ENCODE peak calls at places on chromosome 5, in nine cellular contexts. K, S, T, P, X, J, R, U and N are unnamed samples. For H3K36me3, the result is how much of the 10 kb centered on the place peaks cover.

GRCh38 chr5:136058031-136058971 is 29.5 kb downstream of the TGFBI start:
- DNase-seq in K (peak), S (peak), T (peak), P (peak), X (peak), J (peak), R (peak), U (peak), N (no peak)

GRCh38 chr5:165495829-165496380 is 1990.5 kb downstream of the MAT2B start:
- DNase-seq in K (no peak), S (no peak), T (no peak), P (no peak), X (no peak), J (no peak), R (no peak), U (no peak), N (no peak)

GRCh38 chr5:133658327-133658726 is 46.0 kb upstream of the FSTL4 start:
- DNase-seq in K (no peak), S (no peak), T (no peak), P (no peak), X (no peak), J (no peak), R (no peak), U (no peak), N (no peak)

GRCh38 chr5:143657814-143658395 is 154.1 kb upstream of the HMHB1 start:
- DNase-seq in K (no peak), S (no peak), T (no peak), P (no peak), X (no peak), J (no peak), R (no peak), U (no peak), N (no peak)

GRCh38 chr5:115639377-115639776 is 13.5 kb upstream of the TMED7 start:
- DNase-seq in K (no peak), S (no peak), T (peak), P (no peak), X (no peak), J (no peak), R (no peak), U (no peak), N (no peak)

GRCh38 chr5:96053063-96053735 is 91.5 kb upstream of the ELL2 start:
- DNase-seq in K (no peak), S (no peak), T (no peak), P (no peak), X (no peak), J (no peak), R (no peak), U (no peak), N (no peak)

GRCh38 chr5:132773601-132774355 is 3.3 kb downstream of the SEPTIN8 start:
- DNase-seq in K (no peak), S (no peak), T (no peak), P (no peak), X (no peak), J (no peak), R (no peak), U (peak), N (no peak)

GRCh38 chr5:35926389-35927051 is 11.9 kb downstream of the CAPSL start:
- DNase-seq in K (no peak), S (peak), T (peak), P (no peak), X (peak), J (peak), R (no peak), U (peak), N (no peak)

GRCh38 chr5:149135536-149136201 is 5.6 kb upstream of the ABLIM3 start:
- DNase-seq in K (no peak), S (no peak), T (peak), P (no peak), X (no peak), J (peak), R (no peak), U (no peak), N (peak)

GRCh38 chr5:117533792-117534191 is 959.2 kb upstream of the SEMA6A start:
- DNase-seq in K (no peak), S (no peak), T (no peak), P (no peak), X (no peak), J (no peak), R (no peak), U (no peak), N (no peak)

GRCh38 chr5:39283231-39283818 is 64.0 kb upstream of the FYB1 start:
- DNase-seq in K (no peak), S (peak), T (peak), P (no peak), X (peak), J (peak), R (no peak), U (peak), N (no peak)

GRCh38 chr5:42951847-42952411 is 88.2 kb downstream of the ANXA2R start:
- DNase-seq in K (no peak), S (no peak), T (no peak), P (no peak), X (peak), J (no peak), R (no peak), U (peak), N (no peak)

GRCh38 chr5:40826778-40827478 is 8.1 kb downstream of the RPL37 start:
- DNase-seq in K (no peak), S (no peak), T (no peak), P (no peak), X (no peak), J (no peak), R (no peak), U (no peak), N (no peak)

GRCh38 chr5:40736103-40736875 is 19.5 kb downstream of the TTC33 start:
- DNase-seq in K (no peak), S (no peak), T (peak), P (no peak), X (no peak), J (peak), R (no peak), U (no peak), N (no peak)

GRCh38 chr5:134114886-134115805 is 665 bp downstream of the TCF7 start:
- DNase-seq in K (no peak), S (peak), T (peak), P (no peak), X (no peak), J (no peak), R (no peak), U (peak), N (no peak)

GRCh38 chr5:164188733-164189148 is 683.3 kb downstream of the MAT2B start:
- DNase-seq in K (no peak), S (no peak), T (no peak), P (no peak), X (no peak), J (no peak), R (no peak), U (no peak), N (no peak)

GRCh38 chr5:96633820-96634219 is 28.4 kb upstream of the CAST start:
- DNase-seq in K (no peak), S (no peak), T (no peak), P (no peak), X (no peak), J (no peak), R (no peak), U (no peak), N (no peak)

GRCh38 chr5:146068977-146069779 is 36.2 kb downstream of the PLAC8L1 start:
- DNase-seq in K (no peak), S (no peak), T (no peak), P (no peak), X (no peak), J (no peak), R (no peak), U (no peak), N (no peak)

GRCh38 chr5:136781464-136781863 is 416.1 kb upstream of the TRPC7 start:
- DNase-seq in K (no peak), S (no peak), T (no peak), P (no peak), X (no peak), J (no peak), R (no peak), U (no peak), N (no peak)

GRCh38 chr5:108421713-108422112 is 39.8 kb upstream of the FBXL17 start:
- DNase-seq in K (no peak), S (no peak), T (no peak), P (no peak), X (no peak), J (peak), R (no peak), U (no peak), N (no peak)

GRCh38 chr5:115424030-115424429 is 120.5 kb downstream of the FEM1C start:
- DNase-seq in K (no peak), S (no peak), T (no peak), P (no peak), X (no peak), J (no peak), R (no peak), U (no peak), N (no peak)

GRCh38 chr5:10975915-10976314 is 214.9 kb upstream of the DAP start:
- DNase-seq in K (no peak), S (no peak), T (no peak), P (no peak), X (no peak), J (no peak), R (no peak), U (no peak), N (no peak)

GRCh38 chr5:146079695-146080361 is 25.5 kb downstream of the PLAC8L1 start:
- DNase-seq in K (no peak), S (no peak), T (no peak), P (no peak), X (no peak), J (peak), R (no peak), U (no peak), N (no peak)

GRCh38 chr5:89265511-89266169 is 382.7 kb upstream of the MEF2C start:
- DNase-seq in K (no peak), S (no peak), T (no peak), P (no peak), X (no peak), J (peak), R (no peak), U (no peak), N (no peak)

GRCh38 chr5:64299805-64300204 is 134.2 kb downstream of the RNF180 start:
- DNase-seq in K (no peak), S (no peak), T (no peak), P (no peak), X (no peak), J (peak), R (no peak), U (no peak), N (no peak)

GRCh38 chr5:34898258-34898895 is 16.9 kb downstream of the RAD1 start:
- DNase-seq in K (peak), S (peak), T (peak), P (peak), X (peak), J (peak), R (peak), U (peak), N (peak)

GRCh38 chr5:82640901-82641300 is 362.7 kb upstream of the RPS23 start:
- DNase-seq in K (no peak), S (no peak), T (no peak), P (no peak), X (no peak), J (no peak), R (no peak), U (no peak), N (no peak)

GRCh38 chr5:160506006-160507004 is 84.7 kb downstream of the PTTG1 start:
- DNase-seq in K (no peak), S (no peak), T (peak), P (peak), X (no peak), J (no peak), R (no peak), U (peak), N (no peak)

GRCh38 chr5:32030686-32031478 is 143.2 kb downstream of the GOLPH3 start:
- DNase-seq in K (no peak), S (no peak), T (no peak), P (no peak), X (no peak), J (no peak), R (no peak), U (no peak), N (no peak)

GRCh38 chr5:169098331-169099121 is 202.4 kb downstream of the SLIT3 start:
- DNase-seq in K (no peak), S (no peak), T (no peak), P (no peak), X (no peak), J (no peak), R (no peak), U (no peak), N (no peak)

GRCh38 chr5:106415541-106415940 is 1255.2 kb downstream of the EFNA5 start:
- DNase-seq in K (no peak), S (no peak), T (no peak), P (no peak), X (no peak), J (peak), R (no peak), U (no peak), N (no peak)

GRCh38 chr5:129172561-129172960 is 78.0 kb downstream of the ISOC1 start:
- DNase-seq in K (no peak), S (no peak), T (no peak), P (no peak), X (no peak), J (no peak), R (no peak), U (no peak), N (no peak)

GRCh38 chr5:73783823-73784222 is 157.8 kb downstream of the ARHGEF28 start:
- DNase-seq in K (no peak), S (no peak), T (no peak), P (no peak), X (no peak), J (peak), R (no peak), U (no peak), N (no peak)

GRCh38 chr5:171258737-171259405 is 50.2 kb upstream of the TLX3 start:
- DNase-seq in K (no peak), S (no peak), T (no peak), P (no peak), X (no peak), J (no peak), R (no peak), U (no peak), N (no peak)

GRCh38 chr5:55073211-55073610 is 29.2 kb upstream of the GZMA start:
- DNase-seq in K (no peak), S (no peak), T (no peak), P (no peak), X (no peak), J (no peak), R (no peak), U (no peak), N (no peak)

GRCh38 chr5:170907758-170908157 is 45.9 kb downstream of the RANBP17 start:
- DNase-seq in K (no peak), S (no peak), T (no peak), P (no peak), X (no peak), J (peak), R (no peak), U (no peak), N (no peak)

GRCh38 chr5:41925555-41925946 is 470 bp downstream of the FBXO4 start:
- DNase-seq in K (no peak), S (no peak), T (peak), P (peak), X (peak), J (peak), R (no peak), U (peak), N (peak)

GRCh38 chr5:15579193-15579990 is 79.4 kb downstream of the FBXL7 start:
- DNase-seq in K (no peak), S (no peak), T (no peak), P (no peak), X (no peak), J (no peak), R (no peak), U (no peak), N (no peak)

GRCh38 chr5:73892806-73893205 is 266.8 kb downstream of the ARHGEF28 start:
- DNase-seq in K (no peak), S (no peak), T (no peak), P (no peak), X (no peak), J (peak), R (no peak), U (no peak), N (no peak)

GRCh38 chr5:98517967-98518366 is 255.5 kb upstream of the RGMB start:
- DNase-seq in K (no peak), S (no peak), T (no peak), P (no peak), X (no peak), J (no peak), R (no peak), U (no peak), N (no peak)

GRCh38 chr5:140178482-140179116 is 3.6 kb downstream of the CYSTM1 start:
- DNase-seq in K (no peak), S (no peak), T (no peak), P (no peak), X (no peak), J (no peak), R (no peak), U (no peak), N (no peak)

GRCh38 chr5:140176028-140176382 is 1.0 kb downstream of the CYSTM1 start:
- DNase-seq in K (no peak), S (no peak), T (no peak), P (no peak), X (no peak), J (no peak), R (no peak), U (no peak), N (no peak)

GRCh38 chr5:140175367-140176027 is 509 bp downstream of the CYSTM1 start:
- DNase-seq in K (peak), S (peak), T (peak), P (peak), X (peak), J (peak), R (peak), U (peak), N (peak)

GRCh38 chr5:140181002-140181483 is 6.1 kb downstream of the CYSTM1 start:
- DNase-seq in K (no peak), S (no peak), T (no peak), P (no peak), X (peak), J (no peak), R (no peak), U (peak), N (no peak)

GRCh38 chr5:140178082-140178410 is 3.1 kb downstream of the CYSTM1 start:
- DNase-seq in K (no peak), S (no peak), T (peak), P (no peak), X (no peak), J (no peak), R (no peak), U (no peak), N (no peak)
- H3K27ac ChIP-seq in K (peak), S (peak), T (peak), P (peak), X (peak), J (no peak), R (peak), U (peak), N (peak)

GRCh38 chr5:6623941-6624340 is 8.9 kb downstream of the NSUN2 start:
- DNase-seq in K (no peak), S (no peak), T (no peak), P (no peak), X (no peak), J (no peak), R (no peak), U (no peak), N (no peak)
- H3K36me3 ChIP-seq in K (half or more), S (under half), T (under half), P (under half), X (under half), J (half or more), R (under half), U (half or more), N (under half)

DNA sequence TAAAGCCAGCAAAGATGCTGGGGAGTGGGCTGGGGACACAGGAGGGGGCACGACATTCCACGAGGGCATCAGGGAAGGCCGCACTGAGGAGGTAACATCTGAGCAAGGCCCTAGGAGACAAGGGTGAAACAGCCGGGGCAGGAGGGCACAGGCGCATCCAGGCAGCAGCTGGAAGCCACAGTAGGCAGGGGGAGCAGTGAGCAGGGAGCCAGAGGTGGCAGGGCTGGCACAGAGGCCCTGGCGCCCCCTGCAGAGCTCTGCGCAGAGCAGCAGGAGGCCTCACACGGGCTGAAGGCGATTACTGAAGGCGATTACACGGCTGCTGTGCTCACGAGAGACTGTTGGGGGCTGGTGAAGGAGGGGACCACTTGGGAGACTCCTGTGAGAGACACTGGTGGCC is 15.4 kb downstream of the LMAN2 start:
- DNase-seq in K (no peak), S (no peak), T (peak), P (no peak), X (no peak), J (no peak), R (no peak), U (no peak), N (no peak)
- TF ChIP-seq CTCF in K (no peak), S (no peak), T (no peak), P (no peak), X (peak), J (peak), R (no peak), U (peak), N (no peak)

GRCh38 chr5:173304591-173304988 is 23.6 kb downstream of the STC2 start:
- DNase-seq in K (no peak), S (no peak), T (no peak), P (no peak), X (no peak), J (no peak), R (no peak), U (no peak), N (no peak)
- H3K27ac ChIP-seq in K (no peak), S (no peak), T (no peak), P (no peak), X (no peak), J (no peak), R (no peak), U (no peak), N (no peak)

GRCh38 chr5:1471240-1471853 is 26.1 kb upstream of the SLC6A3 start:
- DNase-seq in K (peak), S (no peak), T (no peak), P (peak), X (no peak), J (no peak), R (no peak), U (peak), N (no peak)

GRCh38 chr5:1470762-1471211 is 25.5 kb upstream of the SLC6A3 start:
- DNase-seq in K (peak), S (no peak), T (no peak), P (peak), X (no peak), J (no peak), R (no peak), U (peak), N (no peak)

GRCh38 chr5:1472964-1473628 is 27.9 kb upstream of the SLC6A3 start:
- DNase-seq in K (no peak), S (no peak), T (no peak), P (peak), X (no peak), J (no peak), R (no peak), U (no peak), N (no peak)

GRCh38 chr5:1473746-1474145 is 28.5 kb upstream of the SLC6A3 start:
- DNase-seq in K (no peak), S (no peak), T (no peak), P (peak), X (no peak), J (no peak), R (no peak), U (no peak), N (no peak)

DNA sequence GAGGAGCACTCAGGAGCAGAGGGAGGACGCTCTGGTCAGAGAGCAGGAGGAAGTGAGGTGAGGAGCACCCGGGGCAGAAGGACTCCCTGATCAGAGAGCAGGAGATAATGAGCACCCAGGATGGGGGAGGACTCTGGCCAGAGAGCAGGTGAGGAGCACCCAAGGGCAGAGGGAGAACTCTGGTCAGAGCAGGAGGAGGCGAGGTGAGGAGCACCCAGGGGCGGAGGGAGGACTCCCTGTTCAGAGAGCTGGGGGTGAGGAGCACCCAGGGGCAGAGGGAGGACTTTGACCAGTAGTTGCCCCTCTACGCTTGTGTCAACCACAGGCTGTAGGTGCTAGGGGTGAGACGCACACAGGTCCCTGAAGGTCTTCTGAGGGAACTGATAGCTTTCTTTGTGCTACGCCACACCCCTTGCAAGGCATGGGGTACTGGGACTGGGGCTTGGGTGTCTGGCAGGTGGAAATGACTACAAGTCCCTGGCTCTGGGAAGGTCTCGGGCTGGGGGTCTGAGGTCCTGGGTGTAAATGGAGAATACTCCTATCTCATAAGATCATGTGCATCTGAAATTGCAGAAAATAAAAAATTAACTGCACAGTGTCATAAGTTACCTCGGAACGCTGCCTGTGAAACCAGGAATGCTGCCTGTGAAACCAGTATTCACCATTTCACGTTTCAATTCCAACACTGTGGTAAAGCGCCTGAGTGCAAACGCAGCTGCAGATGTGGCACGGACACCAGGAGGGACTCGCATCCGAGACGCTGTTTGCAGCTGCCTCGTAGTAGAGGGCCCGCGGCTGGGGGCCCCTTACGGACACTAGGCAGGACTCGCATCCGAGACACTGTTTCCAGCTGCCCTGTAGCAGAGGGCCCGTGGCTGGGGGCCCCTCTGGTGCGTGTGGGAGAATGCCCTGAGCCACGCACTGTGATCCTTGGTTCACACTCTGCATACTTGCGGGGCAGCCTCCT is 27.0 kb upstream of the SLC6A3 start:
- DNase-seq in K (peak), S (no peak), T (no peak), P (peak), X (no peak), J (no peak), R (no peak), U (peak), N (no peak)
- H3K36me3 ChIP-seq in K (half or more), S (half or more), T (under half), P (under half), X (under half), J (under half), R (under half), U (under half), N (under half)